ENCODE peak calls at places on chromosomes 7 and 10, in ten cellular contexts. I is RWPE1; T is heart right ventricle; R is pancreas; Z is foreskin fibroblast; P is CD8-positive, alpha-beta T cell; C is colonic mucosa; E is progenitor cell of endocrine pancreas; H is dorsolateral prefrontal cortex; A is cardiac fibroblast. N is an unnamed sample.

GRCh38 chr10:117000580-117000979 is 4.4 kb downstream of the SHTN1 start:
- DNase-seq in I (no peak), T (no peak), R (no peak), Z (no peak), P (no peak), C (no peak), E (no peak), H (peak), A (no peak), N (no peak)

GRCh38 chr10:75432176-75432575 is 752 bp downstream of the LRMDA start:
- DNase-seq in I (no peak), T (no peak), R (no peak), Z (no peak), P (no peak), C (no peak), E (no peak), H (no peak), A (no peak), N (no peak)

GRCh38 chr10:11934262-11934661 is 108.3 kb downstream of the UPF2 start:
- DNase-seq in I (peak), T (no peak), R (no peak), Z (no peak), P (no peak), C (peak), E (no peak), H (no peak), A (peak), N (no peak)

GRCh38 chr10:17756557-17757208 is 4.7 kb downstream of the TMEM236 start:
- DNase-seq in I (peak), T (no peak), R (no peak), Z (no peak), P (no peak), C (peak), E (no peak), H (no peak), A (peak), N (no peak)

GRCh38 chr7:39950473-39951155 is 558 bp downstream of the CDK13 start:
- DNase-seq in I (peak), T (peak), R (peak), Z (peak), P (peak), C (peak), E (peak), H (no peak), A (peak), N (peak)

GRCh38 chr7:25922296-25922695 is 229.7 kb upstream of the NFE2L3 start:
- DNase-seq in I (peak), T (no peak), R (no peak), Z (no peak), P (no peak), C (no peak), E (no peak), H (no peak), A (no peak), N (no peak)

GRCh38 chr10:6200588-6201510 is 1.9 kb upstream of the PFKFB3 start:
- DNase-seq in I (no peak), T (peak), R (peak), Z (no peak), P (no peak), C (peak), E (no peak), H (no peak), A (peak), N (peak)

GRCh38 chr7:143396182-143396581 is 12.5 kb downstream of the EPHA1 start:
- DNase-seq in I (no peak), T (no peak), R (peak), Z (no peak), P (no peak), C (no peak), E (no peak), H (no peak), A (no peak), N (no peak)

GRCh38 chr7:2645274-2645868 is 13.6 kb downstream of the TTYH3 start:
- DNase-seq in I (no peak), T (no peak), R (no peak), Z (no peak), P (peak), C (no peak), E (no peak), H (no peak), A (no peak), N (no peak)

GRCh38 chr10:119989966-119990365 is 97.4 kb downstream of the SEC23IP start:
- DNase-seq in I (no peak), T (no peak), R (no peak), Z (no peak), P (no peak), C (no peak), E (no peak), H (no peak), A (no peak), N (no peak)

GRCh38 chr7:90698616-90699015 is 102.5 kb downstream of the CDK14 start:
- DNase-seq in I (no peak), T (no peak), R (no peak), Z (no peak), P (no peak), C (no peak), E (no peak), H (no peak), A (no peak), N (no peak)

GRCh38 chr10:128178319-128178937 is 52.2 kb upstream of the MKI67 start:
- DNase-seq in I (peak), T (no peak), R (no peak), Z (no peak), P (peak), C (peak), E (no peak), H (no peak), A (peak), N (peak)

GRCh38 chr10:131902691-131903090 is 1.9 kb downstream of the PPP2R2D start:
- DNase-seq in I (no peak), T (no peak), R (no peak), Z (no peak), P (no peak), C (no peak), E (no peak), H (no peak), A (no peak), N (no peak)

GRCh38 chr10:73910401-73910763 is 550 bp upstream of the PLAU start:
- DNase-seq in I (no peak), T (no peak), R (no peak), Z (no peak), P (no peak), C (peak), E (no peak), H (no peak), A (no peak), N (no peak)

GRCh38 chr7:101717986-101718746 is 89.1 kb upstream of the MYL10 start:
- DNase-seq in I (peak), T (peak), R (no peak), Z (peak), P (no peak), C (peak), E (no peak), H (no peak), A (peak), N (no peak)

GRCh38 chr7:131010029-131010705 is 276.2 kb upstream of the KLF14 start:
- DNase-seq in I (no peak), T (no peak), R (no peak), Z (no peak), P (no peak), C (no peak), E (no peak), H (no peak), A (no peak), N (no peak)

GRCh38 chr7:26397786-26398435 is 106.2 kb downstream of the SNX10 start:
- DNase-seq in I (no peak), T (peak), R (no peak), Z (peak), P (no peak), C (peak), E (peak), H (no peak), A (peak), N (peak)

GRCh38 chr7:19051767-19052375 is 65.6 kb downstream of the TWIST1 start:
- DNase-seq in I (peak), T (no peak), R (no peak), Z (peak), P (no peak), C (peak), E (no peak), H (no peak), A (peak), N (peak)
- TF ChIP-seq CTCF in I (peak), T (peak), R (peak), Z (peak), P (peak), C (peak), E (peak), H (peak), A (peak), N (peak)

GRCh38 chr7:149292101-149292823 is 30.3 kb downstream of the ZNF783 start:
- DNase-seq in I (no peak), T (no peak), R (no peak), Z (no peak), P (no peak), C (no peak), E (no peak), H (no peak), A (no peak), N (no peak)
- TF ChIP-seq CTCF in I (no peak), T (no peak), R (no peak), Z (no peak), P (no peak), C (no peak), E (no peak), H (no peak), A (no peak), N (no peak)

GRCh38 chr7:136179829-136180721 is 202.9 kb upstream of the MTPN start:
- DNase-seq in I (no peak), T (no peak), R (no peak), Z (no peak), P (no peak), C (no peak), E (no peak), H (no peak), A (no peak), N (no peak)

GRCh38 chr7:136179154-136179553 is 202.0 kb upstream of the MTPN start:
- DNase-seq in I (no peak), T (no peak), R (no peak), Z (no peak), P (no peak), C (no peak), E (no peak), H (no peak), A (no peak), N (no peak)

GRCh38 chr7:136180984-136181383 is 203.8 kb upstream of the MTPN start:
- DNase-seq in I (no peak), T (no peak), R (no peak), Z (no peak), P (no peak), C (no peak), E (no peak), H (no peak), A (no peak), N (no peak)

GRCh38 chr7:136184719-136185118 is 207.6 kb upstream of the MTPN start:
- DNase-seq in I (no peak), T (no peak), R (no peak), Z (no peak), P (no peak), C (no peak), E (no peak), H (no peak), A (no peak), N (no peak)

GRCh38 chr7:136183981-136184380 is 206.8 kb upstream of the MTPN start:
- DNase-seq in I (no peak), T (no peak), R (no peak), Z (no peak), P (no peak), C (no peak), E (no peak), H (no peak), A (no peak), N (no peak)
- TF ChIP-seq CTCF in I (no peak), T (no peak), R (peak), Z (no peak), P (no peak), C (no peak), E (peak), H (peak), A (no peak), N (peak)

GRCh38 chr10:22087365-22087738 is 83.8 kb upstream of the DNAJC1 start:
- DNase-seq in I (no peak), T (no peak), R (no peak), Z (no peak), P (no peak), C (no peak), E (no peak), H (no peak), A (no peak), N (no peak)
- TF ChIP-seq CTCF in I (no peak), T (no peak), R (no peak), Z (no peak), P (no peak), C (no peak), E (no peak), H (no peak), A (no peak), N (no peak)

DNA sequence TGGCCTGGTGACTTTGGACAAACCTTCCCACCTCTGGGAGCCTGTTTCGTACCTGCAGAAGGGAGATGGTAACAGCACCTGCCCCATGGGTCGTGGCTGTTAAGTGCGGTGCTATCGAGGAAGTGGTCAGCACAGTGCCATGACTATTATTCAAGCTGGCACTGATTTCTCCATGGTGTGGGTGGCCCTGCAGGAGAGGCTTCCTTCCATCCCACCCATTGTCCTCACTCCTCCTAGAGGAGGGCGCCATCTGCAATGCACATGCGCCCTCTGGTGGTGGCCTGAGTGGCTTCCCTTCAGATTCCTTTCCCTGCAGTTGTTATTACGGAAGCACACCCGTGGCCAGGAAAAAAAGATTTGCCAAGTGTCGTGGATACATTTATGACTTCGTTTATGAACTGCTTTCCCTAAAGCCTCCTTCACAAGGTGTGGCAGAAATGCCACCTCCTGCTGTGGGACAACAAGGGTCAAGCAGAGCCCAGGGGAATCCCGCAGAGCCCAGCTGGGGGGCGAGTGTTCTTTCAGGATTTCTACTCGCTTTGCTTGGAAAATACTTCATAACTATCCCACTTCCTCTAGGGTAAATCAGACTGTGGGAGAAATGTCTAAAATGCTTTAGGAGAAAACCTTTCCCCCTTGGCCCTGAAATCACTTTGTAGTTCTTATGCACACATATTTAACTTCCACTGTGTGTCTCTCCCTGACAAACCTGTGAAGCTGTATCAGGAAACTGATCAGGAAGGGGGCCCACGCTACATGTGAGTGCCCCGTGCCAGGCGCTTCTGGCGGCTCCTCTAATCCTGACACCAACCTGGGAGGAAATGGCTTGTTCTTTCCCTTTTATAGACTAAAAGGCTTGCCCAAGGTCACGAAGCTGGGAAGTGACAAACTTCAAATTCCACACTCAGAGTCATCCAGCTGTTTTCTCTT is 98.0 kb upstream of the ANLN start:
- DNase-seq in I (peak), T (peak), R (peak), Z (peak), P (peak), C (peak), E (peak), H (peak), A (peak), N (peak)
- TF ChIP-seq CTCF in I (peak), T (peak), R (peak), Z (peak), P (peak), C (peak), E (peak), H (peak), A (peak), N (peak)

DNA sequence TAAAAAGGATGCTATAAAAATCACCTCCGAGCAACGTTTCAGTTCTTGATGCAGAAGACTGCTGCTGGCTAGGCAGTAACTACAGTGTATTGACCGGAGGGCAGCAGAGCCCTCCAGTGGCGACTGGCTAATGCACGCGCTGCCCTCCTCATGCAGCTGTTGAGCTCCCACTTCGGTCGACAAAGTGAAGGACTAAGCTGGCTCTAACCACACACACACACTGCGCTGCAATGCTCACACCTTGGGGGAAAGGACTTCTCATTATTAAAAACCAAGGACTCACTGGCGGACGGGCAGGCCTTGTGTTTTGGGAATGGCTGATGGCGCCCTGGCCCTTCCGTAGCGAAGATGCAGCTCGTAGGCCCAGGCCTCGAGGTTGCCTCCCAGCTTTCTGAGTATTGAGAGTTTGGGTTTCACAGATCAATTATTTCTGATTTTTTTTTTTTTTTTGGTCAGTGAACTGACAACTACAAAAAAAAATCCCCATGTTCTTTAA is 120.9 kb upstream of the DIP2C start:
- DNase-seq in I (no peak), T (no peak), R (no peak), Z (no peak), P (no peak), C (no peak), E (no peak), H (no peak), A (peak), N (no peak)
- TF ChIP-seq CTCF in I (peak), T (peak), R (no peak), Z (peak), P (no peak), C (no peak), E (peak), H (peak), A (no peak), N (no peak)

GRCh38 chr7:97381815-97382214 is 264.3 kb downstream of the SDHAF3 start:
- DNase-seq in I (no peak), T (no peak), R (no peak), Z (no peak), P (no peak), C (no peak), E (no peak), H (no peak), A (no peak), N (no peak)
- TF ChIP-seq CTCF in I (no peak), T (no peak), R (no peak), Z (no peak), P (no peak), C (no peak), E (no peak), H (peak), A (peak), N (no peak)

GRCh38 chr10:44193567-44194220 is 191.2 kb downstream of the CXCL12 start:
- DNase-seq in I (no peak), T (no peak), R (no peak), Z (no peak), P (no peak), C (no peak), E (no peak), H (no peak), A (no peak), N (no peak)
- TF ChIP-seq CTCF in I (no peak), T (no peak), R (no peak), Z (no peak), P (no peak), C (no peak), E (no peak), H (no peak), A (no peak), N (no peak)

DNA sequence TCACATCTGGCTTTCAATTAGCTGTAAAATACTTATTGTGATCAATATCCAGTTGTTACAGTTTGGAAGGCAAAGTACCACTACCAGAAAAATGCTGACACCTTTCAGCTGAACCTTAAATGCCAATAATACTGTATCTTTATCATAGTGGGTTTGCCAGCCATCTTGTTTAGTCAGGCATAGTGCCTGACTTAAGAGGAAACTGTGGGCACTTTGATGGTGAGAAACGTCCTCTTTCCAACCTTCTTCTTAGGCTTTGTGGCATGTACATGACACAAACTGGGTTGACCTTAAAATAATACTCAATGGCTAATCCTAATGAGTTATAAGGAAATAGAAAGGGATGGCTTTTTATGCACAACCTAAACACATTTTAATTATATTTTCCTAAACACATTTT is 52.3 kb upstream of the PRR15 start:
- DNase-seq in I (no peak), T (no peak), R (no peak), Z (no peak), P (no peak), C (no peak), E (no peak), H (no peak), A (no peak), N (no peak)
- TF ChIP-seq CTCF in I (no peak), T (no peak), R (no peak), Z (no peak), P (no peak), C (no peak), E (no peak), H (no peak), A (no peak), N (no peak)

N was measured in nephron progenitor cell.